ENCODE peak calls at places on chromosomes 3 and 15, in nine cellular contexts. F, M, E, B, V, U, R, Y and G are unnamed samples. For H3K4me1, the result is how much of the 10 kb centered on the place peaks cover.

GRCh38 chr3:180176059-180176458 is 139.3 kb upstream of the PEX5L start:
- DNase-seq in R (no peak), U (no peak), V (no peak), F (no peak), E (no peak), Y (no peak), B (no peak), M (no peak), G (no peak)

GRCh38 chr3:181773921-181774320 is 62.2 kb downstream of the SOX2 start:
- DNase-seq in F (no peak), B (no peak), M (no peak), Y (no peak), R (no peak), E (no peak), V (no peak), U (no peak), G (no peak)

GRCh38 chr3:187997490-187997889 is 156.5 kb upstream of the LPP start:
- DNase-seq in E (no peak), M (peak), Y (no peak), B (no peak), V (no peak), U (no peak), F (no peak), R (no peak), G (no peak)

GRCh38 chr3:119510690-119511089 is 12.3 kb downstream of the TIMMDC1 start:
- DNase-seq in E (no peak), V (no peak), R (no peak), Y (no peak), M (no peak), B (no peak), F (peak), U (no peak), G (no peak)

GRCh38 chr3:183527421-183527979 is 28.0 kb downstream of the KLHL6 start:
- DNase-seq in R (no peak), B (no peak), U (no peak), F (no peak), V (no peak), M (no peak), Y (no peak), E (no peak), G (no peak)

GRCh38 chr3:192889694-192890093 is 28.0 kb downstream of the MB21D2 start:
- DNase-seq in V (no peak), M (no peak), U (no peak), R (no peak), Y (no peak), F (no peak), B (no peak), E (no peak), G (no peak)

GRCh38 chr3:46495901-46496456 is 1.8 kb upstream of the RTP3 start:
- DNase-seq in M (peak), Y (no peak), F (no peak), U (no peak), V (no peak), E (no peak), B (no peak), R (no peak), G (no peak)

GRCh38 chr3:183591881-183592521 is 36.5 kb upstream of the KLHL6 start:
- DNase-seq in E (no peak), Y (no peak), M (no peak), B (no peak), V (no peak), U (no peak), R (no peak), F (no peak), G (no peak)

GRCh38 chr3:194150252-194150934 is 14.4 kb downstream of the HES1 start:
- DNase-seq in E (peak), M (no peak), F (no peak), Y (no peak), U (no peak), B (no peak), V (no peak), R (no peak), G (no peak)

DNA sequence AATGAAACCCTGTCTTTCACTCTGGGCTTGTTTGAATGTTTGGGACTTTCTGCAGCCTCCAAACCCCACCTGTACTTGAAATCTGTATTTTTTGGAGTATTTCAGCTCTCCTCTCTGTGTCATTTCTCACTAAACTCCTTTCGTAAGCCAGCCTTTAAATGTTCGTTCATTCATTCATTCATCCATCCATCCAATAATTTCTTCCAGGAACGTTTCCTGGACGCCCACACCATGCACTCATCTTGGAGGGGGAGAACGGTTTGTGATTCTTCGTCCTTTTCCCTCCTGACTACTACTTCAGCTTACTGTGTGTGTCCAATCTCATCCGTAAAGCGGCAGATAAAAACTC is 569 bp upstream of the KLHL25 start:
- DNase-seq in F (no peak), V (no peak), B (no peak), E (no peak), M (no peak), R (no peak), Y (no peak), U (no peak), G (no peak)
- H3K27ac ChIP-seq in F (no peak), V (no peak), B (no peak), E (peak), M (no peak), R (peak), Y (no peak), U (no peak), G (peak)

DNA sequence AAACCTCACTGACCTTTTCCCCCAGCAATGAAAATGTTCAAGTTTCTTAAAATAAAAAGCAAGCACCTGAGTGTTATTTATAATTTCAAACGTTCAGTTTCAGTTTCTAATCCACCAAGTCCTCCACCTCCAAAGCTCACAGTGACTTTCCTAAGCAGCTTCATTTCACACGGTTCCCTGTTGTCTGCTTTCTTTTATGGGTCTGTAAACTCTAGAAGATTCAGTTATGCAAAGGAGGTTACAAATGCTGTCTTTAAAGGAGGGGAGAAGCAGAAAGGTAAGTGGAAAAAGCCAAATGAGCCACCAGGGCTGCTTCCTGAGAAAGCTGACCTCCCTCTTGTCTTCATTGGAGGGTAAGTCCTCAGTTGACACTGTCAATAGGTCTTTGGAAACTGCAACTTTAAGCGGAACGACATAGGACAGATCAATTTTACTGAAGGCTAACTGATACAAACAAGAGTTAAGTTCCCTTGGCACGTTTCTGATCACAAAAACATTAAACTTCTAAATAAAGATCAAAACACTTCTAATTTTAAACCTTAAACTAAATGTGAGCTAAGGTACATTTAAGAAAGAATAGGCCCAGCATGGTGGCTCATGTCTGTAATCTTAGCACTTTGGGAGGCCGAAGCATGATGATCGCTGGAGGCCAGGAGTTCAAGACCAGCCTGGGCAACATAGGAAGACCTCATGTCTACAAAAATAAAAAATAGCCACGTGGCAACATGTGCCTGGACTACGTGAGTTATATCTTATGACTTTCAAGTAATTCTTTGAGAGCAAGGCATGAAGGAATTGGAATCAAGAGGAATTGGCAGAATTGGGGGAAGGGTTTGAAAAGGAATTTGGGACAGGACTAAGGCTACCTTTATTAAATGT is 151.9 kb upstream of the UBE2E1 start:
- DNase-seq in M (no peak), Y (no peak), B (no peak), E (no peak), F (no peak), R (no peak), V (no peak), U (no peak), G (no peak)
- H3K4me1 ChIP-seq in M (under half), Y (under half), B (under half), E (under half), F (under half), R (under half), V (under half), U (under half), G (under half)

GRCh38 chr15:70490838-70491155 is 272.6 kb downstream of the UACA start:
- DNase-seq in U (no peak), E (no peak), Y (no peak), M (no peak), R (no peak), F (no peak), B (no peak), V (no peak), G (no peak)

GRCh38 chr15:70490148-70490837 is 273.1 kb downstream of the UACA start:
- DNase-seq in M (no peak), Y (no peak), U (no peak), V (no peak), R (no peak), E (no peak), F (no peak), B (no peak), G (no peak)

GRCh38 chr15:70492240-70493177 is 270.8 kb downstream of the UACA start:
- DNase-seq in U (peak), M (peak), F (no peak), R (no peak), V (no peak), E (no peak), B (peak), Y (peak), G (peak)

GRCh38 chr15:70491641-70492040 is 271.7 kb downstream of the UACA start:
- DNase-seq in V (no peak), E (no peak), B (no peak), M (no peak), Y (no peak), R (no peak), F (no peak), U (no peak), G (no peak)

GRCh38 chr15:70491183-70491621 is 272.2 kb downstream of the UACA start:
- DNase-seq in E (no peak), Y (no peak), V (no peak), M (peak), U (no peak), F (no peak), B (no peak), R (no peak), G (no peak)
- H3K27ac ChIP-seq in E (no peak), Y (no peak), V (no peak), M (no peak), U (no peak), F (no peak), B (no peak), R (no peak), G (no peak)

GRCh38 chr3:112126501-112126900 is 6.5 kb downstream of the GCSAM start:
- DNase-seq in F (no peak), B (no peak), V (no peak), M (peak), R (no peak), E (no peak), Y (no peak), U (no peak), G (no peak)

GRCh38 chr3:112123548-112123947 is 9.5 kb downstream of the GCSAM start:
- DNase-seq in R (no peak), B (no peak), Y (no peak), E (no peak), M (no peak), V (no peak), U (no peak), F (no peak), G (no peak)

GRCh38 chr3:112122870-112123269 is 10.2 kb downstream of the GCSAM start:
- DNase-seq in V (no peak), R (no peak), M (no peak), Y (no peak), B (no peak), F (no peak), E (no peak), U (no peak), G (no peak)

GRCh38 chr3:112127522-112128494 is 5.2 kb downstream of the GCSAM start:
- DNase-seq in E (no peak), F (no peak), V (no peak), R (no peak), Y (no peak), B (no peak), U (no peak), M (no peak), G (no peak)

GRCh38 chr3:112124901-112125607 is 8.0 kb downstream of the GCSAM start:
- DNase-seq in R (no peak), Y (no peak), M (no peak), F (no peak), V (no peak), B (no peak), U (no peak), E (no peak), G (no peak)
- H3K4me1 ChIP-seq in R (under half), Y (half or more), M (under half), F (under half), V (under half), B (under half), U (under half), E (under half), G (under half)